ENCODE peak calls at places on chromosome 14, in ten cellular contexts. One of them, this sample, is unnamed.
A peak's percentile ranks its signal among the peaks of the same experiment; 100 is the strongest.

GRCh38 chr14:61326847-61327246 is 5.5 kb downstream of the PRKCH start:
- DNase-seq in A549: no peak
- DNase-seq in sigmoid colon: peak; percentile 79
- DNase-seq in tibial nerve: peak; percentile 63
- DNase-seq in esophagus muscularis mucosa: no peak
- DNase-seq in GM12878: no peak
- DNase-seq in stomach: peak; percentile 46
- DNase-seq in transverse colon: peak; percentile 44
- DNase-seq in upper lobe of left lung: no peak
- DNase-seq in K562: no peak
- DNase-seq in this sample: peak; percentile 81

GRCh38 chr14:80291099-80291498 is 79.8 kb upstream of the DIO2 start:
- DNase-seq in A549: no peak
- DNase-seq in sigmoid colon: no peak
- DNase-seq in tibial nerve: no peak
- DNase-seq in esophagus muscularis mucosa: no peak
- DNase-seq in GM12878: no peak
- DNase-seq in stomach: no peak
- DNase-seq in transverse colon: no peak
- DNase-seq in upper lobe of left lung: no peak
- DNase-seq in K562: no peak
- DNase-seq in this sample: no peak

GRCh38 chr14:40850191-40850590 is 756.5 kb upstream of the LRFN5 start:
- DNase-seq in A549: no peak
- DNase-seq in sigmoid colon: no peak
- DNase-seq in tibial nerve: no peak
- DNase-seq in esophagus muscularis mucosa: no peak
- DNase-seq in GM12878: no peak
- DNase-seq in stomach: no peak
- DNase-seq in transverse colon: no peak
- DNase-seq in upper lobe of left lung: no peak
- DNase-seq in K562: no peak
- DNase-seq in this sample: no peak

GRCh38 chr14:89858084-89858483 is 96.4 kb downstream of the EFCAB11 start:
- DNase-seq in A549: no peak
- DNase-seq in sigmoid colon: no peak
- DNase-seq in tibial nerve: no peak
- DNase-seq in esophagus muscularis mucosa: no peak
- DNase-seq in GM12878: no peak
- DNase-seq in stomach: no peak
- DNase-seq in transverse colon: no peak
- DNase-seq in upper lobe of left lung: no peak
- DNase-seq in K562: no peak
- DNase-seq in this sample: no peak

GRCh38 chr14:61186793-61187641 is 94.1 kb downstream of the TMEM30B start:
- DNase-seq in A549: no peak
- DNase-seq in sigmoid colon: no peak
- DNase-seq in tibial nerve: no peak
- DNase-seq in esophagus muscularis mucosa: peak; percentile 21
- DNase-seq in GM12878: no peak
- DNase-seq in stomach: no peak
- DNase-seq in transverse colon: no peak
- DNase-seq in upper lobe of left lung: no peak
- DNase-seq in K562: no peak
- DNase-seq in this sample: no peak

GRCh38 chr14:33707751-33708150 is 243.1 kb downstream of the EGLN3 start:
- DNase-seq in A549: no peak
- DNase-seq in sigmoid colon: no peak
- DNase-seq in tibial nerve: no peak
- DNase-seq in esophagus muscularis mucosa: no peak
- DNase-seq in GM12878: no peak
- DNase-seq in stomach: no peak
- DNase-seq in transverse colon: no peak
- DNase-seq in upper lobe of left lung: peak; percentile 15
- DNase-seq in K562: no peak
- DNase-seq in this sample: no peak

GRCh38 chr14:57069702-57070101 is 199.0 kb downstream of the EXOC5 start:
- DNase-seq in A549: no peak
- DNase-seq in sigmoid colon: no peak
- DNase-seq in tibial nerve: no peak
- DNase-seq in esophagus muscularis mucosa: no peak
- DNase-seq in GM12878: no peak
- DNase-seq in stomach: no peak
- DNase-seq in transverse colon: no peak
- DNase-seq in upper lobe of left lung: no peak
- DNase-seq in K562: no peak
- DNase-seq in this sample: no peak

GRCh38 chr14:99995700-99996356 is 69.4 kb upstream of the EVL start:
- DNase-seq in A549: peak; percentile 77
- DNase-seq in sigmoid colon: peak; percentile 71
- DNase-seq in tibial nerve: peak; percentile 83
- DNase-seq in esophagus muscularis mucosa: no peak
- DNase-seq in GM12878: peak; percentile 89
- DNase-seq in stomach: peak; percentile 77
- DNase-seq in transverse colon: peak; percentile 79
- DNase-seq in upper lobe of left lung: no peak
- DNase-seq in K562: peak; percentile 42
- DNase-seq in this sample: no peak

GRCh38 chr14:23095196-23096108 is at the start of gene C14orf119:
- DNase-seq in A549: peak; percentile 98
- DNase-seq in sigmoid colon: peak; percentile 100
- DNase-seq in tibial nerve: peak; percentile 100
- DNase-seq in esophagus muscularis mucosa: peak; percentile 100
- DNase-seq in GM12878: peak; percentile 99
- DNase-seq in stomach: peak; percentile 100
- DNase-seq in transverse colon: peak; percentile 100
- DNase-seq in upper lobe of left lung: peak; percentile 96
- DNase-seq in K562: peak; percentile 99
- DNase-seq in this sample: peak; percentile 100

GRCh38 chr14:99410019-99410418 is 70.6 kb downstream of the SETD3 start:
- DNase-seq in A549: no peak
- DNase-seq in sigmoid colon: peak; percentile 36
- DNase-seq in tibial nerve: no peak
- DNase-seq in esophagus muscularis mucosa: no peak
- DNase-seq in GM12878: no peak
- DNase-seq in stomach: no peak
- DNase-seq in transverse colon: no peak
- DNase-seq in upper lobe of left lung: no peak
- DNase-seq in K562: no peak
- DNase-seq in this sample: no peak

GRCh38 chr14:100140452-100141132 is 18.9 kb downstream of the DEGS2 start:
- DNase-seq in A549: no peak
- DNase-seq in sigmoid colon: no peak
- DNase-seq in tibial nerve: no peak
- DNase-seq in esophagus muscularis mucosa: no peak
- DNase-seq in GM12878: no peak
- DNase-seq in stomach: peak; percentile 51
- DNase-seq in transverse colon: no peak
- DNase-seq in upper lobe of left lung: peak; percentile 79
- DNase-seq in K562: peak; percentile 78
- DNase-seq in this sample: no peak

GRCh38 chr14:104891664-104892500 is 26.8 kb downstream of the CEP170B start:
- DNase-seq in A549: no peak
- DNase-seq in sigmoid colon: peak; percentile 61
- DNase-seq in tibial nerve: no peak
- DNase-seq in esophagus muscularis mucosa: no peak
- DNase-seq in GM12878: no peak
- DNase-seq in stomach: no peak
- DNase-seq in transverse colon: no peak
- DNase-seq in upper lobe of left lung: peak; percentile 74
- DNase-seq in K562: no peak
- DNase-seq in this sample: no peak

DNA sequence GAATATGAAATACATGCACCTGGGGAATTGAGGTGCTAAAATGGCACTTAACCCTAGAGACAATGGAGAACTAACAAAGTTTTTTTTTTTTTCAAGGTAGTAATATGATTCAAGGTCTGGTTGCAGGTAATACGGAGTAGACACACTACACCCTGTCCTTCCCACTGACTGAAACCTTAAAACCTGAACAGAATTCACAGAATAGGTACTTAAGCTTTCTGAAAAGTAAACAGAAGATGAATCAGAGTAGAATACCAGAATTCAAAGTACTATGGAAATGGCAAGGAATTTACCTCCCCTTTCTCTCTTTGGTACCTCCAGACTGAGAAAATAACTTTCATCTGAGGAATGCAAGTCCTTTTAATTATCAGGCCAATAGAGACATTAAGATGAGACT is 87.2 kb downstream of the PAPLN start:
- DNase-seq in A549: no peak
- DNase-seq in sigmoid colon: no peak
- DNase-seq in tibial nerve: no peak
- DNase-seq in esophagus muscularis mucosa: no peak
- DNase-seq in GM12878: no peak
- DNase-seq in stomach: no peak
- DNase-seq in transverse colon: no peak
- DNase-seq in upper lobe of left lung: no peak
- DNase-seq in K562: no peak
- DNase-seq in this sample: no peak
- TF ChIP-seq EP300 in A549: no peak
- TF ChIP-seq EP300 in sigmoid colon: no peak
- TF ChIP-seq EP300 in tibial nerve: no peak
- TF ChIP-seq EP300 in esophagus muscularis mucosa: no peak
- TF ChIP-seq EP300 in GM12878: no peak
- TF ChIP-seq EP300 in stomach: no peak
- TF ChIP-seq EP300 in transverse colon: no peak
- TF ChIP-seq EP300 in upper lobe of left lung: no peak
- TF ChIP-seq EP300 in K562: no peak
- TF ChIP-seq EP300 in this sample: no peak

GRCh38 chr14:63611078-63611477 is 30.6 kb downstream of the WDR89 start:
- DNase-seq in A549: no peak
- DNase-seq in sigmoid colon: no peak
- DNase-seq in tibial nerve: no peak
- DNase-seq in esophagus muscularis mucosa: no peak
- DNase-seq in GM12878: no peak
- DNase-seq in stomach: no peak
- DNase-seq in transverse colon: no peak
- DNase-seq in upper lobe of left lung: no peak
- DNase-seq in K562: no peak
- DNase-seq in this sample: no peak

GRCh38 chr14:63616015-63616414 is 25.7 kb downstream of the WDR89 start:
- DNase-seq in A549: no peak
- DNase-seq in sigmoid colon: no peak
- DNase-seq in tibial nerve: no peak
- DNase-seq in esophagus muscularis mucosa: no peak
- DNase-seq in GM12878: no peak
- DNase-seq in stomach: no peak
- DNase-seq in transverse colon: no peak
- DNase-seq in upper lobe of left lung: no peak
- DNase-seq in K562: no peak
- DNase-seq in this sample: no peak

GRCh38 chr14:63614964-63615363 is 26.7 kb downstream of the WDR89 start:
- DNase-seq in A549: no peak
- DNase-seq in sigmoid colon: no peak
- DNase-seq in tibial nerve: no peak
- DNase-seq in esophagus muscularis mucosa: no peak
- DNase-seq in GM12878: no peak
- DNase-seq in stomach: no peak
- DNase-seq in transverse colon: no peak
- DNase-seq in upper lobe of left lung: no peak
- DNase-seq in K562: no peak
- DNase-seq in this sample: no peak
- TF ChIP-seq EP300 in A549: no peak
- TF ChIP-seq EP300 in sigmoid colon: no peak
- TF ChIP-seq EP300 in tibial nerve: no peak
- TF ChIP-seq EP300 in esophagus muscularis mucosa: no peak
- TF ChIP-seq EP300 in GM12878: no peak
- TF ChIP-seq EP300 in stomach: no peak
- TF ChIP-seq EP300 in transverse colon: no peak
- TF ChIP-seq EP300 in upper lobe of left lung: no peak
- TF ChIP-seq EP300 in K562: no peak
- TF ChIP-seq EP300 in this sample: no peak

DNA sequence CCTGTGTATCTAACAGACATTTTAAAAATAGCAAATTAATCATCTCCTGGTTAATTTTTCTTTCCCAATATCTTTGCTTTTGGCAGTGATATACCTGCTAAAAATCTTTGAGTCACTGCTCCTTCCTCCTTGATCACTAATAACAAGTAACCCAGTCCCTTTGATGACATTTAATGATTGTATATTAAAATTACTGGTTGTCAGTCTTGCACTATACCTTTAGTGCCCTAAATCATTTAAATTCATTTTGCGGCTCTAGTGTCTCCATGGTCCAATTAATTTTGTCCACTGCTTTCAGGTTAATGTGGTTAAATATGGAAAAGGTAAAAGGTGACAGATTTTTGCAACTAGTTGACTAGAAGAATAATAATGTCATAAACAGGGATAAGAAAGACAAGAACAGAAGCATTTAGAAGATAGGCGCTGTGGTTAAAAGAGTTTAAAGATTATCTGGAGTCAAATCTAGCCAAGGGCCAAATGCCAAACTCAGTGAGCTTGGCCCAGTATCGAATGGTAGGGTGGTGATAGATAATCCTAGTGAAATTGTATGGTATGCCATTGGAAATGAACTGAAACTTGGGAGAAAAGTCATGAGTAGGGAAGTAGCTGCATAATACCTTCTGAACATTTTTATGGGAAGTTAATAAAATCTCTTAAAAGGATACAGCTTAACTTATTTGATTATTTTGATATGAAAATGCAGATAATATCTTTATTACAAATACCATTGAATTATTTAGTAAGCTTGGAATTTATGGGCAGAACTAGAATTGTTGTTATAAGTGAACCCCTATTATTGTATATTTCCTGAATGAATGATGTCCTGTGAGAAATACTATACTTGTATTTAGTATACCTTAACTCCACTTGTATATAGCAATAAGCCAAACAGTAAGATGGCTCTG is 115.0 kb downstream of the PCNX1 start:
- DNase-seq in A549: no peak
- DNase-seq in sigmoid colon: no peak
- DNase-seq in tibial nerve: no peak
- DNase-seq in esophagus muscularis mucosa: no peak
- DNase-seq in GM12878: no peak
- DNase-seq in stomach: no peak
- DNase-seq in transverse colon: no peak
- DNase-seq in upper lobe of left lung: no peak
- DNase-seq in K562: no peak
- DNase-seq in this sample: no peak
- TF ChIP-seq EP300 in A549: no peak
- TF ChIP-seq EP300 in sigmoid colon: no peak
- TF ChIP-seq EP300 in tibial nerve: no peak
- TF ChIP-seq EP300 in esophagus muscularis mucosa: no peak
- TF ChIP-seq EP300 in GM12878: no peak
- TF ChIP-seq EP300 in stomach: no peak
- TF ChIP-seq EP300 in transverse colon: no peak
- TF ChIP-seq EP300 in upper lobe of left lung: no peak
- TF ChIP-seq EP300 in K562: no peak
- TF ChIP-seq EP300 in this sample: no peak

DNA sequence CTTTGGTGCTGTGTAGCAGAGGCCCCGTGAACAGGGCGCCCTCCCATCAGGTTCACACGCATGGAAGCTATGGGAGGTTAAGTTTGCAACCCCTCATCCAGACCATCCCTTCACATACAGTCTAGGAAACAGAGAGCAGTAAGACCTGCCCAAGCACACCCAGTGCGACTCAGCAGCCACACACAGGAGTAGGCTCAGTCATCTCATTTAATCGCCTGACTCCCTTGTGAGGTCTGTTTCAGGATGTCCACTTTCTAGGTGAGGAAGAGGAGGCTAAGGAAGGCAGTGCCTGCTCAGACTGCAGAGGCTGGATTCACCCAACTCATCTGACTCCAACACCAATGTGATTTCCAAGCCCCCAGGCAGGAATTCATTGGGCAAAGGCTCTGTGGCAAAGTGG is 11.9 kb downstream of the BDKRB1 start:
- DNase-seq in A549: no peak
- DNase-seq in sigmoid colon: peak; percentile 30
- DNase-seq in tibial nerve: no peak
- DNase-seq in esophagus muscularis mucosa: no peak
- DNase-seq in GM12878: no peak
- DNase-seq in stomach: no peak
- DNase-seq in transverse colon: no peak
- DNase-seq in upper lobe of left lung: no peak
- DNase-seq in K562: no peak
- DNase-seq in this sample: no peak
- TF ChIP-seq EP300 in A549: no peak
- TF ChIP-seq EP300 in sigmoid colon: no peak
- TF ChIP-seq EP300 in tibial nerve: no peak
- TF ChIP-seq EP300 in esophagus muscularis mucosa: no peak
- TF ChIP-seq EP300 in GM12878: no peak
- TF ChIP-seq EP300 in stomach: no peak
- TF ChIP-seq EP300 in transverse colon: no peak
- TF ChIP-seq EP300 in upper lobe of left lung: no peak
- TF ChIP-seq EP300 in K562: no peak
- TF ChIP-seq EP300 in this sample: no peak